ENCODE peak calls at places on chromosomes 13 and 19, in seven cellular contexts. One of them, this sample, is unnamed. For H3K36me3 and H3K27me3, the result is how much of the 10 kb centered on the place peaks cover.

GRCh38 chr19:40219721-40220276 is 1.6 kb upstream of the TTC9B start:
- DNase-seq in thyroid gland: peak
- DNase-seq in adrenal gland: peak
- DNase-seq in IMR-90: peak
- DNase-seq in gastrocnemius medialis: no peak
- DNase-seq in uterus: peak
- DNase-seq in GM12878: no peak
- DNase-seq in this sample: no peak

GRCh38 chr13:80753951-80754350 is 413.0 kb upstream of the SPRY2 start:
- DNase-seq in thyroid gland: no peak
- DNase-seq in adrenal gland: no peak
- DNase-seq in IMR-90: no peak
- DNase-seq in gastrocnemius medialis: no peak
- DNase-seq in uterus: no peak
- DNase-seq in GM12878: no peak
- DNase-seq in this sample: no peak

GRCh38 chr13:114004416-114005205 is 30.7 kb upstream of the C13orf46 start:
- DNase-seq in thyroid gland: peak
- DNase-seq in adrenal gland: no peak
- DNase-seq in IMR-90: peak
- DNase-seq in gastrocnemius medialis: peak
- DNase-seq in uterus: no peak
- DNase-seq in GM12878: no peak
- DNase-seq in this sample: peak

GRCh38 chr13:83452292-83452950 is 429.9 kb downstream of the SLITRK1 start:
- DNase-seq in thyroid gland: no peak
- DNase-seq in adrenal gland: no peak
- DNase-seq in IMR-90: no peak
- DNase-seq in gastrocnemius medialis: no peak
- DNase-seq in uterus: no peak
- DNase-seq in GM12878: no peak
- DNase-seq in this sample: no peak

GRCh38 chr19:38686530-38686888 is 39.1 kb downstream of the ACTN4 start:
- DNase-seq in thyroid gland: no peak
- DNase-seq in adrenal gland: no peak
- DNase-seq in IMR-90: no peak
- DNase-seq in gastrocnemius medialis: no peak
- DNase-seq in uterus: no peak
- DNase-seq in GM12878: peak
- DNase-seq in this sample: no peak

GRCh38 chr19:29687244-29687896 is 22.1 kb downstream of the PLEKHF1 start:
- DNase-seq in thyroid gland: no peak
- DNase-seq in adrenal gland: no peak
- DNase-seq in IMR-90: peak
- DNase-seq in gastrocnemius medialis: peak
- DNase-seq in uterus: peak
- DNase-seq in GM12878: no peak
- DNase-seq in this sample: no peak

GRCh38 chr13:87680298-87680697 is 9.1 kb downstream of the SLITRK5 start:
- DNase-seq in thyroid gland: peak
- DNase-seq in adrenal gland: no peak
- DNase-seq in IMR-90: no peak
- DNase-seq in gastrocnemius medialis: no peak
- DNase-seq in uterus: no peak
- DNase-seq in GM12878: no peak
- DNase-seq in this sample: no peak

GRCh38 chr13:79776538-79776937 is 295.6 kb downstream of the NDFIP2 start:
- DNase-seq in thyroid gland: no peak
- DNase-seq in adrenal gland: no peak
- DNase-seq in IMR-90: peak
- DNase-seq in gastrocnemius medialis: no peak
- DNase-seq in uterus: no peak
- DNase-seq in GM12878: no peak
- DNase-seq in this sample: no peak

GRCh38 chr13:40271511-40271910 is 394.9 kb downstream of the FOXO1 start:
- DNase-seq in thyroid gland: peak
- DNase-seq in adrenal gland: no peak
- DNase-seq in IMR-90: no peak
- DNase-seq in gastrocnemius medialis: no peak
- DNase-seq in uterus: peak
- DNase-seq in GM12878: no peak
- DNase-seq in this sample: no peak

GRCh38 chr13:25945596-25945995 is 106.2 kb downstream of the SHISA2 start:
- DNase-seq in thyroid gland: peak
- DNase-seq in adrenal gland: no peak
- DNase-seq in IMR-90: no peak
- DNase-seq in gastrocnemius medialis: no peak
- DNase-seq in uterus: no peak
- DNase-seq in GM12878: no peak
- DNase-seq in this sample: no peak

GRCh38 chr13:60121288-60121687 is 42.4 kb downstream of the DIAPH3 start:
- DNase-seq in thyroid gland: no peak
- DNase-seq in adrenal gland: no peak
- DNase-seq in IMR-90: no peak
- DNase-seq in gastrocnemius medialis: no peak
- DNase-seq in uterus: no peak
- DNase-seq in GM12878: no peak
- DNase-seq in this sample: no peak

GRCh38 chr13:71320452-71320851 is 546.6 kb downstream of the DACH1 start:
- DNase-seq in thyroid gland: no peak
- DNase-seq in adrenal gland: no peak
- DNase-seq in IMR-90: peak
- DNase-seq in gastrocnemius medialis: no peak
- DNase-seq in uterus: no peak
- DNase-seq in GM12878: no peak
- DNase-seq in this sample: no peak

GRCh38 chr13:94987869-94988268 is 275.5 kb upstream of the SOX21 start:
- DNase-seq in thyroid gland: no peak
- DNase-seq in adrenal gland: no peak
- DNase-seq in IMR-90: no peak
- DNase-seq in gastrocnemius medialis: no peak
- DNase-seq in uterus: no peak
- DNase-seq in GM12878: no peak
- DNase-seq in this sample: no peak

GRCh38 chr19:10238172-10238783 is 7.1 kb upstream of the S1PR2 start:
- DNase-seq in thyroid gland: no peak
- DNase-seq in adrenal gland: peak
- DNase-seq in IMR-90: peak
- DNase-seq in gastrocnemius medialis: no peak
- DNase-seq in uterus: peak
- DNase-seq in GM12878: no peak
- DNase-seq in this sample: peak

GRCh38 chr13:98372886-98373285 is 195.8 kb upstream of the RNF113B start:
- DNase-seq in thyroid gland: peak
- DNase-seq in adrenal gland: peak
- DNase-seq in IMR-90: peak
- DNase-seq in gastrocnemius medialis: peak
- DNase-seq in uterus: no peak
- DNase-seq in GM12878: no peak
- DNase-seq in this sample: no peak

GRCh38 chr13:39855236-39855635 is 199.8 kb downstream of the COG6 start:
- DNase-seq in thyroid gland: no peak
- DNase-seq in adrenal gland: no peak
- DNase-seq in IMR-90: no peak
- DNase-seq in gastrocnemius medialis: no peak
- DNase-seq in uterus: no peak
- DNase-seq in GM12878: no peak
- DNase-seq in this sample: no peak

GRCh38 chr19:43957891-43958290 is 6.9 kb downstream of the ZNF221 start:
- DNase-seq in thyroid gland: no peak
- DNase-seq in adrenal gland: no peak
- DNase-seq in IMR-90: peak
- DNase-seq in gastrocnemius medialis: no peak
- DNase-seq in uterus: no peak
- DNase-seq in GM12878: no peak
- DNase-seq in this sample: no peak

GRCh38 chr19:45768644-45769053 is 403 bp downstream of the SIX5 start:
- DNase-seq in thyroid gland: peak
- DNase-seq in adrenal gland: no peak
- DNase-seq in IMR-90: peak
- DNase-seq in gastrocnemius medialis: no peak
- DNase-seq in uterus: no peak
- DNase-seq in GM12878: no peak
- DNase-seq in this sample: no peak

GRCh38 chr13:27926644-27927434 is 7.0 kb downstream of the PDX1 start:
- DNase-seq in thyroid gland: no peak
- DNase-seq in adrenal gland: no peak
- DNase-seq in IMR-90: no peak
- DNase-seq in gastrocnemius medialis: no peak
- DNase-seq in uterus: no peak
- DNase-seq in GM12878: no peak
- DNase-seq in this sample: no peak

GRCh38 chr13:112779856-112780604 is 90.2 kb downstream of the ATP11A start:
- DNase-seq in thyroid gland: no peak
- DNase-seq in adrenal gland: no peak
- DNase-seq in IMR-90: peak
- DNase-seq in gastrocnemius medialis: no peak
- DNase-seq in uterus: no peak
- DNase-seq in GM12878: no peak
- DNase-seq in this sample: no peak

GRCh38 chr19:51511353-51511752 is 9.8 kb upstream of the SIGLEC12 start:
- DNase-seq in thyroid gland: no peak
- DNase-seq in adrenal gland: no peak
- DNase-seq in IMR-90: no peak
- DNase-seq in gastrocnemius medialis: no peak
- DNase-seq in uterus: no peak
- DNase-seq in GM12878: no peak
- DNase-seq in this sample: no peak

GRCh38 chr19:43534305-43534612 is 1.3 kb downstream of the ZNF575 start:
- DNase-seq in thyroid gland: no peak
- DNase-seq in adrenal gland: no peak
- DNase-seq in IMR-90: no peak
- DNase-seq in gastrocnemius medialis: no peak
- DNase-seq in uterus: no peak
- DNase-seq in GM12878: no peak
- DNase-seq in this sample: no peak

GRCh38 chr13:62556973-62557372 is 1141.3 kb upstream of the PCDH20 start:
- DNase-seq in thyroid gland: no peak
- DNase-seq in adrenal gland: no peak
- DNase-seq in IMR-90: peak
- DNase-seq in gastrocnemius medialis: no peak
- DNase-seq in uterus: no peak
- DNase-seq in GM12878: no peak
- DNase-seq in this sample: no peak

GRCh38 chr19:8459095-8459494 is 14.3 kb downstream of the HNRNPM start:
- DNase-seq in thyroid gland: no peak
- DNase-seq in adrenal gland: no peak
- DNase-seq in IMR-90: no peak
- DNase-seq in gastrocnemius medialis: no peak
- DNase-seq in uterus: no peak
- DNase-seq in GM12878: no peak
- DNase-seq in this sample: no peak
- H3K36me3 ChIP-seq in thyroid gland: under half
- H3K36me3 ChIP-seq in adrenal gland: under half
- H3K36me3 ChIP-seq in IMR-90: under half
- H3K36me3 ChIP-seq in gastrocnemius medialis: under half
- H3K36me3 ChIP-seq in uterus: under half
- H3K36me3 ChIP-seq in GM12878: half or more
- H3K36me3 ChIP-seq in this sample: under half

DNA sequence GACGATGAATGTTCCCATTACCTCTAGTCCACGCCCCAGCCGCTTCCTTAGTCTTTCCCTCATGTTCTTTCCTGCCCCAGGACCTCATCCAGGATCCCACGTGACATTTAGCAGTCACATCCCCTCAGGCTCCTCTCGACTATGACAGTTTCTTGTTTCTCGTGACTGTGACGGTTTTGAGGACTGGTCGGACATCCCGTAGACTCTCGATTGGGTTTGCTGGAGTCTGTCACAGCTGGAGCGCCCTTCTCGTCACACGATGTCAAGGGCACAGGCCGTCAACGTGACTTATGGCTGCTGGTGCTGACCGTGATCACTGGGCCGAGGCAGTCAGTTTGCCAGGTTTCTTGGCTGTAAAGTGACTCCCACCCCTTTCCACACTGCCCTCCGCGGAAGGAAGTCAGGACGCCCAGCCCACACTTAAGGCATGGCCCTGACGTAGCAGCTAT is 22.8 kb downstream of the ELAVL1 start:
- DNase-seq in thyroid gland: no peak
- DNase-seq in adrenal gland: peak
- DNase-seq in IMR-90: no peak
- DNase-seq in gastrocnemius medialis: no peak
- DNase-seq in uterus: peak
- DNase-seq in GM12878: no peak
- DNase-seq in this sample: no peak
- H3K27me3 ChIP-seq in thyroid gland: under half
- H3K27me3 ChIP-seq in adrenal gland: under half
- H3K27me3 ChIP-seq in IMR-90: under half
- H3K27me3 ChIP-seq in gastrocnemius medialis: under half
- H3K27me3 ChIP-seq in uterus: under half
- H3K27me3 ChIP-seq in GM12878: under half
- H3K27me3 ChIP-seq in this sample: under half

GRCh38 chr19:1154731-1155351 is 19.2 kb downstream of the SBNO2 start:
- DNase-seq in thyroid gland: peak
- DNase-seq in adrenal gland: peak
- DNase-seq in IMR-90: peak
- DNase-seq in gastrocnemius medialis: peak
- DNase-seq in uterus: peak
- DNase-seq in GM12878: no peak
- DNase-seq in this sample: peak
- TF ChIP-seq POLR2A in thyroid gland: no peak
- TF ChIP-seq POLR2A in adrenal gland: no peak
- TF ChIP-seq POLR2A in IMR-90: no peak
- TF ChIP-seq POLR2A in gastrocnemius medialis: peak
- TF ChIP-seq POLR2A in uterus: peak
- TF ChIP-seq POLR2A in GM12878: no peak
- TF ChIP-seq POLR2A in this sample: peak

GRCh38 chr19:41422955-41423354 is 4.2 kb downstream of the B3GNT8 start:
- DNase-seq in thyroid gland: no peak
- DNase-seq in adrenal gland: no peak
- DNase-seq in IMR-90: no peak
- DNase-seq in gastrocnemius medialis: no peak
- DNase-seq in uterus: no peak
- DNase-seq in GM12878: no peak
- DNase-seq in this sample: no peak
- H3K36me3 ChIP-seq in thyroid gland: under half
- H3K36me3 ChIP-seq in adrenal gland: half or more
- H3K36me3 ChIP-seq in IMR-90: under half
- H3K36me3 ChIP-seq in gastrocnemius medialis: under half
- H3K36me3 ChIP-seq in uterus: under half
- H3K36me3 ChIP-seq in GM12878: under half
- H3K36me3 ChIP-seq in this sample: half or more

GRCh38 chr13:77696863-77697207 is 652 bp upstream of the SLAIN1 start:
- DNase-seq in thyroid gland: no peak
- DNase-seq in adrenal gland: no peak
- DNase-seq in IMR-90: no peak
- DNase-seq in gastrocnemius medialis: no peak
- DNase-seq in uterus: no peak
- DNase-seq in GM12878: no peak
- DNase-seq in this sample: no peak
- H3K27me3 ChIP-seq in thyroid gland: under half
- H3K27me3 ChIP-seq in adrenal gland: under half
- H3K27me3 ChIP-seq in IMR-90: under half
- H3K27me3 ChIP-seq in gastrocnemius medialis: under half
- H3K27me3 ChIP-seq in uterus: under half
- H3K27me3 ChIP-seq in GM12878: under half
- H3K27me3 ChIP-seq in this sample: under half

GRCh38 chr19:32971715-32972540 is at the start of the genes CEP89 and FAAP24:
- DNase-seq in thyroid gland: peak
- DNase-seq in adrenal gland: peak
- DNase-seq in IMR-90: peak
- DNase-seq in gastrocnemius medialis: peak
- DNase-seq in uterus: peak
- DNase-seq in GM12878: peak
- DNase-seq in this sample: peak
- TF ChIP-seq POLR2A in thyroid gland: no peak
- TF ChIP-seq POLR2A in adrenal gland: no peak
- TF ChIP-seq POLR2A in IMR-90: peak
- TF ChIP-seq POLR2A in gastrocnemius medialis: no peak
- TF ChIP-seq POLR2A in uterus: no peak
- TF ChIP-seq POLR2A in GM12878: peak
- TF ChIP-seq POLR2A in this sample: no peak

This sample was measured in suprapubic skin.